ENCODE peak calls at places on chromosome 9, in seven cellular contexts. One of them, this sample, is unnamed.

GRCh38 chr9:96391021-96391765 is 7.7 kb upstream of the SLC35D2 start:
- DNase-seq in fibroblast of the aortic adventitia: no peak
- DNase-seq in HFF-Myc: no peak
- DNase-seq in CD8-positive, alpha-beta T cell: no peak
- DNase-seq in cardiac muscle cell: no peak
- DNase-seq in hepatocyte: peak; percentile 79
- DNase-seq in effector memory CD4-positive, alpha-beta T cell: no peak
- DNase-seq in this sample: peak; percentile 58

GRCh38 chr9:84271004-84271886 is 69.3 kb downstream of the SLC28A3 start:
- DNase-seq in fibroblast of the aortic adventitia: peak; percentile 33
- DNase-seq in HFF-Myc: peak; percentile 10
- DNase-seq in CD8-positive, alpha-beta T cell: peak; percentile 11
- DNase-seq in cardiac muscle cell: peak; percentile 39
- DNase-seq in hepatocyte: peak; percentile 79
- DNase-seq in effector memory CD4-positive, alpha-beta T cell: no peak
- DNase-seq in this sample: peak; percentile 89

GRCh38 chr9:37295796-37296195 is 126.7 kb upstream of the GRHPR start:
- DNase-seq in fibroblast of the aortic adventitia: no peak
- DNase-seq in HFF-Myc: no peak
- DNase-seq in CD8-positive, alpha-beta T cell: no peak
- DNase-seq in cardiac muscle cell: no peak
- DNase-seq in hepatocyte: no peak
- DNase-seq in effector memory CD4-positive, alpha-beta T cell: no peak
- DNase-seq in this sample: no peak

GRCh38 chr9:36479086-36479485 is 79.0 kb upstream of the RNF38 start:
- DNase-seq in fibroblast of the aortic adventitia: no peak
- DNase-seq in HFF-Myc: no peak
- DNase-seq in CD8-positive, alpha-beta T cell: no peak
- DNase-seq in cardiac muscle cell: no peak
- DNase-seq in hepatocyte: no peak
- DNase-seq in effector memory CD4-positive, alpha-beta T cell: no peak
- DNase-seq in this sample: no peak

GRCh38 chr9:7970666-7971335 is 171.2 kb upstream of the DMAC1 start:
- DNase-seq in fibroblast of the aortic adventitia: peak; percentile 57
- DNase-seq in HFF-Myc: no peak
- DNase-seq in CD8-positive, alpha-beta T cell: no peak
- DNase-seq in cardiac muscle cell: no peak
- DNase-seq in hepatocyte: no peak
- DNase-seq in effector memory CD4-positive, alpha-beta T cell: no peak
- DNase-seq in this sample: no peak

GRCh38 chr9:88378317-88378716 is 9.9 kb upstream of the SPIN1 start:
- DNase-seq in fibroblast of the aortic adventitia: no peak
- DNase-seq in HFF-Myc: no peak
- DNase-seq in CD8-positive, alpha-beta T cell: no peak
- DNase-seq in cardiac muscle cell: no peak
- DNase-seq in hepatocyte: peak; percentile 15
- DNase-seq in effector memory CD4-positive, alpha-beta T cell: no peak
- DNase-seq in this sample: peak; percentile 93

GRCh38 chr9:89291741-89292140 is 19.3 kb upstream of the CKS2 start:
- DNase-seq in fibroblast of the aortic adventitia: no peak
- DNase-seq in HFF-Myc: no peak
- DNase-seq in CD8-positive, alpha-beta T cell: no peak
- DNase-seq in cardiac muscle cell: no peak
- DNase-seq in hepatocyte: no peak
- DNase-seq in effector memory CD4-positive, alpha-beta T cell: no peak
- DNase-seq in this sample: no peak

GRCh38 chr9:79663299-79663698 is 91.5 kb downstream of the TLE4 start:
- DNase-seq in fibroblast of the aortic adventitia: no peak
- DNase-seq in HFF-Myc: no peak
- DNase-seq in CD8-positive, alpha-beta T cell: no peak
- DNase-seq in cardiac muscle cell: no peak
- DNase-seq in hepatocyte: no peak
- DNase-seq in effector memory CD4-positive, alpha-beta T cell: no peak
- DNase-seq in this sample: no peak

GRCh38 chr9:78856144-78856543 is 559.2 kb downstream of the PSAT1 start:
- DNase-seq in fibroblast of the aortic adventitia: peak; percentile 4
- DNase-seq in HFF-Myc: no peak
- DNase-seq in CD8-positive, alpha-beta T cell: no peak
- DNase-seq in cardiac muscle cell: no peak
- DNase-seq in hepatocyte: no peak
- DNase-seq in effector memory CD4-positive, alpha-beta T cell: no peak
- DNase-seq in this sample: no peak

GRCh38 chr9:114844766-114845165 is 38.9 kb upstream of the TNFSF15 start:
- DNase-seq in fibroblast of the aortic adventitia: no peak
- DNase-seq in HFF-Myc: no peak
- DNase-seq in CD8-positive, alpha-beta T cell: no peak
- DNase-seq in cardiac muscle cell: no peak
- DNase-seq in hepatocyte: no peak
- DNase-seq in effector memory CD4-positive, alpha-beta T cell: no peak
- DNase-seq in this sample: no peak

GRCh38 chr9:3074247-3074646 is 230.4 kb upstream of the PUM3 start:
- DNase-seq in fibroblast of the aortic adventitia: no peak
- DNase-seq in HFF-Myc: peak; percentile 2
- DNase-seq in CD8-positive, alpha-beta T cell: no peak
- DNase-seq in cardiac muscle cell: no peak
- DNase-seq in hepatocyte: no peak
- DNase-seq in effector memory CD4-positive, alpha-beta T cell: no peak
- DNase-seq in this sample: no peak

GRCh38 chr9:4116091-4116581 is 183.7 kb downstream of the GLIS3 start:
- DNase-seq in fibroblast of the aortic adventitia: peak; percentile 75
- DNase-seq in HFF-Myc: no peak
- DNase-seq in CD8-positive, alpha-beta T cell: no peak
- DNase-seq in cardiac muscle cell: no peak
- DNase-seq in hepatocyte: no peak
- DNase-seq in effector memory CD4-positive, alpha-beta T cell: no peak
- DNase-seq in this sample: peak; percentile 51

GRCh38 chr9:109903515-109904138 is 123.6 kb downstream of the PALM2AKAP2 start:
- DNase-seq in fibroblast of the aortic adventitia: peak; percentile 89
- DNase-seq in HFF-Myc: peak; percentile 69
- DNase-seq in CD8-positive, alpha-beta T cell: peak; percentile 28
- DNase-seq in cardiac muscle cell: peak; percentile 66
- DNase-seq in hepatocyte: peak; percentile 87
- DNase-seq in effector memory CD4-positive, alpha-beta T cell: peak; percentile 18
- DNase-seq in this sample: peak; percentile 91

GRCh38 chr9:37968228-37968672 is 64.3 kb upstream of the SLC25A51 start:
- DNase-seq in fibroblast of the aortic adventitia: peak; percentile 91
- DNase-seq in HFF-Myc: no peak
- DNase-seq in CD8-positive, alpha-beta T cell: no peak
- DNase-seq in cardiac muscle cell: no peak
- DNase-seq in hepatocyte: peak; percentile 54
- DNase-seq in effector memory CD4-positive, alpha-beta T cell: no peak
- DNase-seq in this sample: peak; percentile 54

GRCh38 chr9:14935917-14936316 is 25.7 kb upstream of the FREM1 start:
- DNase-seq in fibroblast of the aortic adventitia: no peak
- DNase-seq in HFF-Myc: no peak
- DNase-seq in CD8-positive, alpha-beta T cell: no peak
- DNase-seq in cardiac muscle cell: no peak
- DNase-seq in hepatocyte: peak; percentile 45
- DNase-seq in effector memory CD4-positive, alpha-beta T cell: no peak
- DNase-seq in this sample: no peak

GRCh38 chr9:133074111-133074651 is 12.4 kb downstream of the CEL start:
- DNase-seq in fibroblast of the aortic adventitia: peak; percentile 67
- DNase-seq in HFF-Myc: peak; percentile 47
- DNase-seq in CD8-positive, alpha-beta T cell: no peak
- DNase-seq in cardiac muscle cell: no peak
- DNase-seq in hepatocyte: peak; percentile 53
- DNase-seq in effector memory CD4-positive, alpha-beta T cell: no peak
- DNase-seq in this sample: peak; percentile 40

GRCh38 chr9:4833781-4834560 is 41.2 kb downstream of the RCL1 start:
- DNase-seq in fibroblast of the aortic adventitia: peak; percentile 49
- DNase-seq in HFF-Myc: no peak
- DNase-seq in CD8-positive, alpha-beta T cell: no peak
- DNase-seq in cardiac muscle cell: no peak
- DNase-seq in hepatocyte: no peak
- DNase-seq in effector memory CD4-positive, alpha-beta T cell: no peak
- DNase-seq in this sample: peak; percentile 62

GRCh38 chr9:129483467-129484324 is 137.2 kb downstream of the C9orf50 start:
- DNase-seq in fibroblast of the aortic adventitia: peak; percentile 97
- DNase-seq in HFF-Myc: no peak
- DNase-seq in CD8-positive, alpha-beta T cell: peak; percentile 36
- DNase-seq in cardiac muscle cell: peak; percentile 75
- DNase-seq in hepatocyte: peak; percentile 93
- DNase-seq in effector memory CD4-positive, alpha-beta T cell: peak; percentile 33
- DNase-seq in this sample: peak; percentile 99

GRCh38 chr9:116692619-116693018 is 5.5 kb downstream of the TRIM32 start:
- DNase-seq in fibroblast of the aortic adventitia: no peak
- DNase-seq in HFF-Myc: no peak
- DNase-seq in CD8-positive, alpha-beta T cell: no peak
- DNase-seq in cardiac muscle cell: no peak
- DNase-seq in hepatocyte: no peak
- DNase-seq in effector memory CD4-positive, alpha-beta T cell: no peak
- DNase-seq in this sample: no peak

GRCh38 chr9:29203216-29203930 is 1630.1 kb upstream of the C9orf72 start:
- DNase-seq in fibroblast of the aortic adventitia: no peak
- DNase-seq in HFF-Myc: no peak
- DNase-seq in CD8-positive, alpha-beta T cell: no peak
- DNase-seq in cardiac muscle cell: no peak
- DNase-seq in hepatocyte: peak; percentile 23
- DNase-seq in effector memory CD4-positive, alpha-beta T cell: no peak
- DNase-seq in this sample: peak; percentile 56

GRCh38 chr9:87147803-87148202 is 200.5 kb upstream of the GAS1 start:
- DNase-seq in fibroblast of the aortic adventitia: no peak
- DNase-seq in HFF-Myc: no peak
- DNase-seq in CD8-positive, alpha-beta T cell: no peak
- DNase-seq in cardiac muscle cell: no peak
- DNase-seq in hepatocyte: no peak
- DNase-seq in effector memory CD4-positive, alpha-beta T cell: no peak
- DNase-seq in this sample: no peak

GRCh38 chr9:83061036-83061435 is 1.9 kb downstream of the RASEF start:
- DNase-seq in fibroblast of the aortic adventitia: no peak
- DNase-seq in HFF-Myc: no peak
- DNase-seq in CD8-positive, alpha-beta T cell: no peak
- DNase-seq in cardiac muscle cell: no peak
- DNase-seq in hepatocyte: peak; percentile 8
- DNase-seq in effector memory CD4-positive, alpha-beta T cell: no peak
- DNase-seq in this sample: no peak

GRCh38 chr9:98225015-98225442 is 30.4 kb downstream of the TBC1D2 start:
- DNase-seq in fibroblast of the aortic adventitia: no peak
- DNase-seq in HFF-Myc: no peak
- DNase-seq in CD8-positive, alpha-beta T cell: no peak
- DNase-seq in cardiac muscle cell: no peak
- DNase-seq in hepatocyte: no peak
- DNase-seq in effector memory CD4-positive, alpha-beta T cell: no peak
- DNase-seq in this sample: no peak

GRCh38 chr9:93952784-93953491 is 2.2 kb downstream of the BARX1 start:
- DNase-seq in fibroblast of the aortic adventitia: no peak
- DNase-seq in HFF-Myc: no peak
- DNase-seq in CD8-positive, alpha-beta T cell: no peak
- DNase-seq in cardiac muscle cell: peak; percentile 58
- DNase-seq in hepatocyte: peak; percentile 43
- DNase-seq in effector memory CD4-positive, alpha-beta T cell: no peak
- DNase-seq in this sample: no peak

GRCh38 chr9:93956183-93956784 is 1.1 kb upstream of the BARX1 start:
- DNase-seq in fibroblast of the aortic adventitia: no peak
- DNase-seq in HFF-Myc: no peak
- DNase-seq in CD8-positive, alpha-beta T cell: no peak
- DNase-seq in cardiac muscle cell: no peak
- DNase-seq in hepatocyte: no peak
- DNase-seq in effector memory CD4-positive, alpha-beta T cell: no peak
- DNase-seq in this sample: no peak

GRCh38 chr9:93953492-93954435 is 1.4 kb downstream of the BARX1 start:
- DNase-seq in fibroblast of the aortic adventitia: no peak
- DNase-seq in HFF-Myc: no peak
- DNase-seq in CD8-positive, alpha-beta T cell: no peak
- DNase-seq in cardiac muscle cell: no peak
- DNase-seq in hepatocyte: no peak
- DNase-seq in effector memory CD4-positive, alpha-beta T cell: no peak
- DNase-seq in this sample: no peak

GRCh38 chr9:93954436-93955355 is at the start of gene BARX1:
- DNase-seq in fibroblast of the aortic adventitia: no peak
- DNase-seq in HFF-Myc: no peak
- DNase-seq in CD8-positive, alpha-beta T cell: no peak
- DNase-seq in cardiac muscle cell: no peak
- DNase-seq in hepatocyte: no peak
- DNase-seq in effector memory CD4-positive, alpha-beta T cell: no peak
- DNase-seq in this sample: no peak

GRCh38 chr9:93955356-93956182 is 414 bp upstream of the BARX1 start:
- DNase-seq in fibroblast of the aortic adventitia: no peak
- DNase-seq in HFF-Myc: no peak
- DNase-seq in CD8-positive, alpha-beta T cell: peak; percentile 34
- DNase-seq in cardiac muscle cell: no peak
- DNase-seq in hepatocyte: no peak
- DNase-seq in effector memory CD4-positive, alpha-beta T cell: peak; percentile 13
- DNase-seq in this sample: no peak
- H3K4me3 ChIP-seq in fibroblast of the aortic adventitia: no peak overlapping the region
- H3K4me3 ChIP-seq in HFF-Myc: no peak overlapping the region
- H3K4me3 ChIP-seq in CD8-positive, alpha-beta T cell: peak overlapping the region; percentile 37
- H3K4me3 ChIP-seq in cardiac muscle cell: peak overlapping the region; percentile 16
- H3K4me3 ChIP-seq in hepatocyte: no peak overlapping the region
- H3K4me3 ChIP-seq in effector memory CD4-positive, alpha-beta T cell: peak overlapping the region; percentile 28
- H3K4me3 ChIP-seq in this sample: no peak overlapping the region

DNA sequence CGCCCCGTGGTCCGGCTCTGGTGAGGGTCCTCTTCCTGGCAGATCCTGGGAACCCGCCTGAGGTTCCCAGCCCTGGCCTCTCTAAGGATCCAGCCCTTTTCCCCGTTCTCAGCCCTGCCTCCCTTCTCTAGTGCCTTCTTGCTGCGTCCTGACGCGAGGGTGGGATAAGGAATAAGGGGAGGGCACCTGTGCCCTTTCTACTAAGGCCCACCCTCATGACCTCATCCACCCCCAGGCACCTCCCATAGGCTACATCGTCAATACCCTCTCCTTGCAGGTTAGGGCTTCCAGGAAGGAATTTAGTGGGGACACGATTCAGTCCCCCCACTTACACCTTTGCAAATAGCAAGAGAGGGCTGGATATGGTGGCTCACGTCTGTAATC is 10.7 kb upstream of the DIPK1B start:
- DNase-seq in fibroblast of the aortic adventitia: no peak
- DNase-seq in HFF-Myc: no peak
- DNase-seq in CD8-positive, alpha-beta T cell: no peak
- DNase-seq in cardiac muscle cell: no peak
- DNase-seq in hepatocyte: no peak
- DNase-seq in effector memory CD4-positive, alpha-beta T cell: no peak
- DNase-seq in this sample: no peak
- H3K4me3 ChIP-seq in fibroblast of the aortic adventitia: no peak overlapping the region
- H3K4me3 ChIP-seq in HFF-Myc: no peak overlapping the region
- H3K4me3 ChIP-seq in CD8-positive, alpha-beta T cell: peak overlapping the region; percentile 51
- H3K4me3 ChIP-seq in cardiac muscle cell: no peak overlapping the region
- H3K4me3 ChIP-seq in hepatocyte: no peak overlapping the region
- H3K4me3 ChIP-seq in effector memory CD4-positive, alpha-beta T cell: peak overlapping the region; percentile 43
- H3K4me3 ChIP-seq in this sample: no peak overlapping the region

DNA sequence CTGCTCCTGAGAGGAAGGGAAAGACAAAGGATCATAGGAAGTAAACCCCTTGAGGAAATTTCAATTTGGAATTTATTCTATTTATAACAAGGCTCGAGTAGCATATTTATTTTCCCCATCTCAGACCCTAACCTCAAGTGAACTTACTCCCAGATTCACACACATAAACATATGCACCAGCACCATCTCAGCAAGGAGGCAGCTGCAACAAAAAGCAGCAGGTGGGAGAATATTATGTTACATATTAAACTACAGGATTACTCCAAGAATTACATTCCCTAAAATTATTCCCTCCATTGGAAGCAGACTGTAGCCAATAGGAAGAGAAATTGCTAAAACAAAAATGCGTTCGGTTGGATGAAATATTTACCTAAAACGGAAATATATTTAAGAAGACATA is 108.4 kb upstream of the PRSS3 start:
- DNase-seq in fibroblast of the aortic adventitia: no peak
- DNase-seq in HFF-Myc: no peak
- DNase-seq in CD8-positive, alpha-beta T cell: no peak
- DNase-seq in cardiac muscle cell: no peak
- DNase-seq in hepatocyte: no peak
- DNase-seq in effector memory CD4-positive, alpha-beta T cell: no peak
- DNase-seq in this sample: no peak
- H3K4me3 ChIP-seq in fibroblast of the aortic adventitia: no peak overlapping the region
- H3K4me3 ChIP-seq in HFF-Myc: no peak overlapping the region
- H3K4me3 ChIP-seq in CD8-positive, alpha-beta T cell: no peak overlapping the region
- H3K4me3 ChIP-seq in cardiac muscle cell: no peak overlapping the region
- H3K4me3 ChIP-seq in hepatocyte: no peak overlapping the region
- H3K4me3 ChIP-seq in effector memory CD4-positive, alpha-beta T cell: no peak overlapping the region
- H3K4me3 ChIP-seq in this sample: no peak overlapping the region

GRCh38 chr9:126773004-126773607 is 31.7 kb upstream of the ZBTB43 start:
- DNase-seq in fibroblast of the aortic adventitia: peak; percentile 25
- DNase-seq in HFF-Myc: no peak
- DNase-seq in CD8-positive, alpha-beta T cell: no peak
- DNase-seq in cardiac muscle cell: no peak
- DNase-seq in hepatocyte: peak; percentile 44
- DNase-seq in effector memory CD4-positive, alpha-beta T cell: no peak
- DNase-seq in this sample: peak; percentile 59
- H3K4me3 ChIP-seq in fibroblast of the aortic adventitia: no peak overlapping the region
- H3K4me3 ChIP-seq in HFF-Myc: no peak overlapping the region
- H3K4me3 ChIP-seq in CD8-positive, alpha-beta T cell: no peak overlapping the region
- H3K4me3 ChIP-seq in cardiac muscle cell: no peak overlapping the region
- H3K4me3 ChIP-seq in hepatocyte: no peak overlapping the region
- H3K4me3 ChIP-seq in effector memory CD4-positive, alpha-beta T cell: no peak overlapping the region
- H3K4me3 ChIP-seq in this sample: no peak overlapping the region